ENCODE peak calls at places on chromosomes 3 and 15, in four cellular contexts. P is DMS 273 treated with DMSO at 0.1 percent for 48 hours; B is NCI-H1436; A is natural killer cell treated with Interleukin-12 subunit alpha and Interleukin-12 subunit beta and Interleukin-15 and Interleukin-18, amount 100 ng/mL, for 72 hours. Y is an unnamed sample.

GRCh38 chr15:84772467-84772866 is 24.1 kb downstream of the ZNF592 start:
- DNase-seq in P (no peak), B (no peak), A (no peak), Y (no peak)

GRCh38 chr15:67501836-67502461 is 19.0 kb upstream of the C15orf61 start:
- DNase-seq in P (no peak), B (no peak), A (no peak), Y (no peak)

GRCh38 chr3:40843851-40844548 is 319.2 kb downstream of the ZNF621 start:
- DNase-seq in P (no peak), B (no peak), A (no peak), Y (no peak)

GRCh38 chr3:114451561-114452018 is 157.8 kb downstream of the TIGIT start:
- DNase-seq in P (no peak), B (no peak), A (no peak), Y (no peak)

GRCh38 chr3:114144909-114145688 is 33.8 kb downstream of the DRD3 start:
- DNase-seq in P (no peak), B (no peak), A (no peak), Y (peak; percentile 92)

GRCh38 chr3:174620138-174620537 is 239.0 kb upstream of the NAALADL2 start:
- DNase-seq in P (no peak), B (no peak), A (no peak), Y (peak; percentile 19)

GRCh38 chr15:74957301-74958035 is 896 bp upstream of the RPP25 start:
- DNase-seq in P (no peak), B (peak; percentile 44), A (no peak), Y (peak; percentile 16)

GRCh38 chr3:40337136-40338108 is 27.9 kb downstream of the EIF1B start:
- DNase-seq in P (no peak), B (no peak), A (no peak), Y (no peak)

GRCh38 chr3:126125341-126125740 is 41.4 kb upstream of the SLC41A3 start:
- DNase-seq in P (no peak), B (no peak), A (no peak), Y (no peak)

GRCh38 chr3:44993471-44994205 is 17.6 kb downstream of the EXOSC7 start:
- DNase-seq in P (no peak), B (no peak), A (no peak), Y (peak; percentile 88)

GRCh38 chr3:43346990-43347749 is 60.8 kb downstream of the SNRK start:
- DNase-seq in P (no peak), B (no peak), A (peak; percentile 81), Y (no peak)

GRCh38 chr3:55065331-55065730 is 137.5 kb upstream of the LRTM1 start:
- DNase-seq in P (no peak), B (no peak), A (no peak), Y (peak; percentile 18)

GRCh38 chr3:181030948-181031347 is 41.4 kb upstream of the DNAJC19 start:
- DNase-seq in P (no peak), B (no peak), A (no peak), Y (no peak)

Y was measured in AG10803.